ENCODE peak calls at places on chromosome 20, in four cellular contexts. Z is CD8-positive, alpha-beta T cell; D is caudate nucleus; M is OCI-LY7. U is an unnamed sample.

GRCh38 chr20:47318027-47318595 is 38.4 kb downstream of the ZMYND8 start:
- DNase-seq in Z (no peak), D (no peak), M (no peak), U (peak; percentile 74)

GRCh38 chr20:47926731-47927130 is 141.4 kb upstream of the SULF2 start:
- DNase-seq in Z (no peak), D (no peak), M (no peak), U (no peak)

GRCh38 chr20:13220194-13220856 is 749 bp upstream of the ISM1 start:
- DNase-seq in Z (peak; percentile 6), D (no peak), M (no peak), U (peak; percentile 54)

GRCh38 chr20:38159539-38159938 is 5.5 kb downstream of the TGM2 start:
- DNase-seq in Z (no peak), D (no peak), M (no peak), U (no peak)

GRCh38 chr20:55586626-55587025 is 418.7 kb downstream of the CBLN4 start:
- DNase-seq in Z (no peak), D (no peak), M (no peak), U (no peak)

GRCh38 chr20:48937674-48938073 is 16.2 kb downstream of the ARFGEF2 start:
- DNase-seq in Z (no peak), D (no peak), M (no peak), U (no peak)

GRCh38 chr20:3000852-3001523 is 42.4 kb upstream of the GNRH2 start:
- DNase-seq in Z (no peak), D (no peak), M (peak; percentile 75), U (peak; percentile 67)

GRCh38 chr20:41524980-41525613 is 93.1 kb downstream of the CHD6 start:
- DNase-seq in Z (no peak), D (peak; percentile 10), M (no peak), U (peak; percentile 75)

GRCh38 chr20:6705106-6705766 is 62.2 kb upstream of the BMP2 start:
- DNase-seq in Z (no peak), D (no peak), M (no peak), U (no peak)

GRCh38 chr20:47456952-47457724 is 44.5 kb upstream of the NCOA3 start:
- DNase-seq in Z (no peak), D (no peak), M (no peak), U (peak; percentile 91)

GRCh38 chr20:46364670-46365482 is 41.5 kb downstream of the ELMO2 start:
- DNase-seq in Z (no peak), D (peak; percentile 56), M (no peak), U (peak; percentile 28)

GRCh38 chr20:29741894-29742698 is 1515.4 kb upstream of the DEFB115 start:
- DNase-seq in Z (no peak), D (no peak), M (no peak), U (no peak)

GRCh38 chr20:4045741-4046140 is 30.4 kb upstream of the RNF24 start:
- DNase-seq in Z (no peak), D (no peak), M (no peak), U (peak; percentile 65)

GRCh38 chr20:57291003-57291402 is 24.6 kb upstream of the BMP7 start:
- DNase-seq in Z (no peak), D (no peak), M (no peak), U (no peak)

GRCh38 chr20:63966172-63966943 is 3.4 kb downstream of the ZNF512B start:
- DNase-seq in Z (no peak), D (no peak), M (no peak), U (no peak)

GRCh38 chr20:39795401-39796272 is 833.5 kb downstream of the DHX35 start:
- DNase-seq in Z (no peak), D (no peak), M (no peak), U (peak; percentile 71)

GRCh38 chr20:41406307-41406706 is 39.7 kb upstream of the EMILIN3 start:
- DNase-seq in Z (no peak), D (no peak), M (no peak), U (no peak)

GRCh38 chr20:11777861-11778570 is 139.7 kb upstream of the BTBD3 start:
- DNase-seq in Z (no peak), D (no peak), M (no peak), U (peak; percentile 54)

GRCh38 chr20:41133709-41134361 is 3.5 kb upstream of the PLCG1 start:
- DNase-seq in Z (no peak), D (peak; percentile 71), M (no peak), U (no peak)

GRCh38 chr20:62860924-62861691 is 514 bp downstream of the TCFL5 start:
- DNase-seq in Z (peak; percentile 28), D (no peak), M (peak; percentile 45), U (peak; percentile 64)

GRCh38 chr20:16491277-16491912 is 81.9 kb downstream of the KIF16B start:
- DNase-seq in Z (no peak), D (no peak), M (no peak), U (peak; percentile 65)

GRCh38 chr20:62009869-62010445 is 55.7 kb downstream of the TAF4 start:
- DNase-seq in Z (no peak), D (no peak), M (no peak), U (no peak)

GRCh38 chr20:43748274-43748673 is 21.5 kb upstream of the GTSF1L start:
- DNase-seq in Z (no peak), D (no peak), M (no peak), U (peak; percentile 44)

GRCh38 chr20:63290677-63291472 is 2.1 kb upstream of the COL20A1 start:
- DNase-seq in Z (peak; percentile 43), D (no peak), M (peak; percentile 51), U (peak; percentile 70)

GRCh38 chr20:62046431-62046830 is 19.2 kb downstream of the TAF4 start:
- DNase-seq in Z (no peak), D (no peak), M (no peak), U (no peak)

GRCh38 chr20:46308258-46309157 is at the start of gene CDH22:
- DNase-seq in Z (peak; percentile 9), D (peak; percentile 33), M (peak; percentile 20), U (peak; percentile 65)

GRCh38 chr20:10474606-10475184 is 39.6 kb downstream of the SLX4IP start:
- DNase-seq in Z (no peak), D (no peak), M (no peak), U (peak; percentile 9)

GRCh38 chr20:25287631-25288290 is 39.9 kb downstream of the PYGB start:
- DNase-seq in Z (no peak), D (no peak), M (no peak), U (no peak)

GRCh38 chr20:57620274-57620990 is at the start of gene ZBP1:
- DNase-seq in Z (no peak), D (no peak), M (peak; percentile 98), U (no peak)

GRCh38 chr20:34570859-34571306 is 12.4 kb downstream of the MAP1LC3A start:
- DNase-seq in Z (no peak), D (no peak), M (no peak), U (peak; percentile 80)

GRCh38 chr20:1861996-1862664 is 33.1 kb upstream of the SIRPA start:
- DNase-seq in Z (no peak), D (no peak), M (no peak), U (no peak)
- H3K27ac ChIP-seq in Z (no peak overlapping the region), D (peak overlapping the region; percentile 96), M (no peak overlapping the region), U (peak overlapping the region; percentile 97)

GRCh38 chr20:36093804-36094145 is 60.8 kb upstream of the EPB41L1 start:
- DNase-seq in Z (no peak), D (no peak), M (no peak), U (no peak)
- H3K27ac ChIP-seq in Z (no peak overlapping the region), D (peak overlapping the region; percentile 67), M (no peak overlapping the region), U (no peak overlapping the region)

GRCh38 chr20:17655286-17655651 is 26.8 kb downstream of the RRBP1 start:
- DNase-seq in Z (no peak), D (no peak), M (no peak), U (peak; percentile 53)
- H3K27ac ChIP-seq in Z (no peak overlapping the region), D (no peak overlapping the region), M (no peak overlapping the region), U (peak overlapping the region; percentile 68)

DNA sequence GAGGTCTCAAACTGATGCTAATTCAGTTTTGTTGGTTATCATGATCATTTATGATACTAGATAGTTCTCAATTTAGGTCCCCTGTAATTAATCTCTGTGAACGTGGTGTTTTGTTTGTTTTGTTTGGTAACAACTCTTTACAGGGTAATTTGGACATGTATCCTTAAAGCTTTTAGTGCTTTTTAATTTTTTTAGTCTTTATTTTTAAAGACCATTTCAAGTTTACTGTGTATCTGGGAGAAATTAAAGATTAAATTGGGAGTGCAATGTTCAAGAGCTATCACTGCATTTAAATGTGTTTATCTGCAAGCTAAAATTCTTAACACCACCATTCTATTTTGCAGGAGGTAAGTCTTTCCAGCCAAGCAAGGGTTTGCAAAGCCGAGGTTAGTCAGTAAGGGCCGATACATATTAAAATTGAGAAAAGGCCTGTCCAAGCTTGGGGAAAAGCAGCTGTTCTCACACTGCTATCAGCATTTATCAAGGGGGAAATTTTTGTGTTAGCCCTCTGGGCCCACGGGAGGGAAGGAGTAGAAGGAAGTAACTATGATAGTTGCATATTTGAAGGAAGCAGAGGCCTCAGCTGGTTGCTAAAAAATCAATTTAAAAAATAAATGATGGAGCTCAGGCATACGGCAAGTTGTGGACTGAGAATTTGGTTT is 59.4 kb upstream of the ZNF217 start:
- DNase-seq in Z (no peak), D (no peak), M (peak; percentile 41), U (no peak)
- H3K27ac ChIP-seq in Z (peak overlapping the region; percentile 56), D (peak overlapping the region; percentile 33), M (peak overlapping the region; percentile 91), U (no peak overlapping the region)

DNA sequence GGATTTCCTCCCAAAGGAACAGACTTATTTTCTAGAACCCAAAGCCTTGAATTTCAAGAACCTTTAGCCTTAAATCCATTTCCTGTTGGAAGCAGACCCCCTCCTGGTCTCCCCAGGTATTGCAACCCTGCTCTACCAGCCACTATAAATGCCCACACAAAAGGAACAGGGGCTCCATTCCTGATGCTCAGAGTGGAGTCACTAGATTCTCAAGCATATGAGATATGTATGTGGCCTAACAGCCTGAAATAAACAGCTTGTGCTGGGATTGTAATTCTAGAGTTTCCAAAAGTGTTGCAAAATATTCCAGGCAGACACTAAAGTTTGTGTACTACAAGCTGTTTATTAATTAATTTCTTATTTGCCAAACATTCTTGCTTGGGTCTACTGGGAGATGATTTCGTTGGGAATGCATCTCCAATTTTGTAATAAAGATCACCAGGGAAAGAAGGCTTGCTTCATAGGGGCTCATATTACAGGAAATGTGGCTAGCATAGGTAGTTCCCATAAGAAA is 44.8 kb downstream of the RIPOR3 start:
- DNase-seq in Z (no peak), D (no peak), M (no peak), U (peak; percentile 63)
- H3K27ac ChIP-seq in Z (no peak overlapping the region), D (no peak overlapping the region), M (no peak overlapping the region), U (peak overlapping the region; percentile 70)

GRCh38 chr20:31972481-31973386 is 4.8 kb downstream of the XKR7 start:
- DNase-seq in Z (no peak), D (no peak), M (no peak), U (peak; percentile 21)
- H3K27ac ChIP-seq in Z (no peak overlapping the region), D (no peak overlapping the region), M (no peak overlapping the region), U (no peak overlapping the region)